ENCODE peak calls at places on chromosomes 12 and 14, in five cellular contexts. G, F, K, X and P are unnamed samples.

GRCh38 chr12:24551368-24551767 is 397.5 kb downstream of the BCAT1 start:
- DNase-seq in K (no peak), F (no peak), G (no peak), X (no peak), P (no peak)

GRCh38 chr12:103382119-103382518 is 113.6 kb downstream of the C12orf42 start:
- DNase-seq in X (no peak), K (no peak), G (no peak), F (no peak), P (no peak)

GRCh38 chr12:5561843-5562242 is 129.9 kb downstream of the NTF3 start:
- DNase-seq in K (no peak), F (no peak), X (no peak), G (no peak), P (no peak)

GRCh38 chr12:47686645-47687240 is 19.1 kb downstream of the RPAP3 start:
- DNase-seq in G (peak), X (peak), K (no peak), F (no peak), P (no peak)

GRCh38 chr14:69376439-69376838 is 21.7 kb downstream of the ERH start:
- DNase-seq in X (no peak), K (no peak), F (no peak), G (no peak), P (no peak)

GRCh38 chr12:46177020-46177419 is 91.8 kb downstream of the SLC38A1 start:
- DNase-seq in K (no peak), X (no peak), G (no peak), F (no peak), P (no peak)

GRCh38 chr14:50669441-50669986 is 1.4 kb upstream of the SAV1 start:
- DNase-seq in F (no peak), X (no peak), G (no peak), K (no peak), P (no peak)

GRCh38 chr14:29144598-29144997 is 378.0 kb downstream of the FOXG1 start:
- DNase-seq in G (no peak), F (no peak), K (no peak), X (peak), P (peak)

GRCh38 chr14:100657780-100658513 is 68.7 kb upstream of the DLK1 start:
- DNase-seq in G (no peak), X (no peak), K (no peak), F (no peak), P (no peak)

GRCh38 chr14:106277503-106277902 is 751.1 kb downstream of the TMEM121 start:
- DNase-seq in K (peak), F (no peak), G (no peak), X (no peak), P (no peak)

GRCh38 chr12:16606201-16606849 is 363 bp upstream of the LMO3 start:
- DNase-seq in G (peak), F (peak), K (peak), X (peak), P (no peak)

GRCh38 chr12:50110127-50110761 is 1.8 kb upstream of the COX14 start:
- DNase-seq in K (peak), X (no peak), F (no peak), G (no peak), P (no peak)

GRCh38 chr14:105375635-105376057 is 22.7 kb upstream of the TEX22 start:
- DNase-seq in F (no peak), G (no peak), K (no peak), X (no peak), P (no peak)

GRCh38 chr14:67420102-67420739 is 8.3 kb upstream of the PLEK2 start:
- DNase-seq in K (no peak), X (peak), G (no peak), F (no peak), P (no peak)

GRCh38 chr12:62922539-62922938 is 12.4 kb downstream of the PPM1H start:
- DNase-seq in G (no peak), X (peak), F (no peak), K (no peak), P (no peak)

GRCh38 chr12:80807640-80808288 is 91.1 kb downstream of the MYF5 start:
- DNase-seq in G (no peak), K (no peak), F (no peak), X (peak), P (no peak)

GRCh38 chr12:153080-153746 is 60.7 kb downstream of the SLC6A12 start:
- DNase-seq in F (peak), G (peak), X (peak), K (peak), P (no peak)

GRCh38 chr14:86035882-86036281 is 505.9 kb downstream of the FLRT2 start:
- DNase-seq in X (peak), F (no peak), G (peak), K (peak), P (no peak)

GRCh38 chr14:58955294-58955821 is 233.1 kb upstream of the DAAM1 start:
- DNase-seq in F (no peak), K (no peak), X (no peak), G (no peak), P (no peak)

GRCh38 chr12:113208041-113208934 is 13.0 kb upstream of the TPCN1 start:
- DNase-seq in F (no peak), X (no peak), G (no peak), K (no peak), P (no peak)

GRCh38 chr12:132623072-132623869 is 4.7 kb downstream of the P2RX2 start:
- DNase-seq in X (peak), K (no peak), G (no peak), F (no peak), P (no peak)

GRCh38 chr12:1350055-1350933 is 244.1 kb downstream of the FBXL14 start:
- DNase-seq in G (no peak), K (no peak), F (no peak), X (peak), P (peak)

GRCh38 chr12:124338876-124339603 is 44.1 kb downstream of the RFLNA start:
- DNase-seq in G (no peak), F (no peak), X (no peak), K (no peak), P (no peak)

GRCh38 chr14:23321572-23322547 is 603 bp downstream of the PABPN1 start:
- DNase-seq in G (peak), K (peak), F (no peak), X (peak), P (no peak)

GRCh38 chr12:95487024-95487423 is 13.1 kb downstream of the METAP2 start:
- DNase-seq in X (no peak), F (no peak), G (no peak), K (no peak), P (no peak)

GRCh38 chr12:40622246-40622838 is 69.9 kb upstream of the CNTN1 start:
- DNase-seq in X (peak), F (peak), K (peak), G (peak), P (peak)

GRCh38 chr12:51959211-51959610 is 7.7 kb downstream of the ACVR1B start:
- DNase-seq in F (no peak), X (no peak), G (no peak), K (no peak), P (no peak)

GRCh38 chr12:76038176-76038575 is 6.6 kb upstream of the PHLDA1 start:
- DNase-seq in G (no peak), X (peak), K (no peak), F (no peak), P (no peak)

GRCh38 chr14:49786315-49786714 is 18.4 kb downstream of the KLHDC2 start:
- DNase-seq in G (no peak), F (no peak), K (no peak), X (no peak), P (no peak)

GRCh38 chr12:107131832-107132616 is 38.7 kb upstream of the CRY1 start:
- DNase-seq in G (peak), X (peak), K (peak), F (no peak), P (peak)

GRCh38 chr12:101086490-101086889 is 123.5 kb downstream of the SLC5A8 start:
- DNase-seq in G (no peak), K (no peak), F (no peak), X (peak), P (no peak)

GRCh38 chr12:57726884-57727757 is 11.4 kb downstream of the AGAP2 start:
- DNase-seq in F (no peak), X (no peak), K (peak), G (peak), P (no peak)
- TF ChIP-seq CTCF in F (no peak), X (peak), K (no peak), G (peak), P (peak)

DNA sequence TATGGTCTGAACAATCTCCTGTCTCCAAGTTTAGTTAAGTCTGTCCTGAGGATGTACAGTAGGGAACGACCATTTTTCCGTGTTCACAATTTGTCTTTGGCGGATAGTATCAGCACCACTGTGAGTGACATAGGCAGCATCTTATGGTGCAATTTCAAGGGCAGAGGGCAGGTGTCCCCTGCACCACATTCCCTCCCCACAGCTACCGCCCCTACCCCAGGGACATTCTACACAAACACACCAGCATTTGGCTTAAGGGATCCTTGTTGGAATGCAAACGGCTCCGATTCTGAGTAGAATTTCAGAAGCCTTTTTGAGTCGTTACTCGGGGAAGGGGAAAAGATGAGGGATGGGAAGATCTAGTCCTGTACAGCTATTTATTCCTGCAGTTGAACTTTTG is 25.1 kb upstream of the DICER1 start:
- DNase-seq in F (no peak), X (no peak), K (no peak), G (no peak), P (no peak)
- TF ChIP-seq CTCF in F (no peak), X (no peak), K (no peak), G (no peak), P (no peak)

GRCh38 chr12:82383930-82384513 is 25.7 kb downstream of the METTL25 start:
- DNase-seq in G (peak), K (no peak), F (no peak), X (peak), P (no peak)
- TF ChIP-seq CTCF in G (peak), K (no peak), F (peak), X (peak), P (peak)

GRCh38 chr12:22781339-22781738 is 156.4 kb downstream of the ETNK1 start:
- DNase-seq in K (no peak), F (no peak), G (no peak), X (no peak), P (no peak)
- TF ChIP-seq CTCF in K (no peak), F (no peak), G (no peak), X (no peak), P (no peak)

DNA sequence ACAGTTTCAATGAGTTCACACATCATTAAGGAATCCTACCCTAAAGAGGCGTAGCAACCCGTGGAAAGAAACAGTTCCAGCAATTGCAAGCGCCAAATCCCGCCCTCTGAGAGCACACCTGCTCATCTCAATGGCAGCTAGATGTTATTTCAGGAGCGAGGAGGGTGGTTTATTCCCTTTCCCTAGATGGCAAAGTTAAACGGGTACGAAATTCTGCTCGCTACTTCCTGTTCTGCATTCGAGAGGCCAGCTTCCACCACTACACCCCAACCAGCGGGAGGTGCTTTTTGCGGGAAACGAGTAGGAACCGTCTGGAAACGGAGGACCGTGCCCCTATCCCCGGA is 561 bp downstream of the VPS29 start:
- DNase-seq in G (peak), K (peak), X (peak), F (no peak), P (no peak)
- TF ChIP-seq CTCF in G (no peak), K (no peak), X (no peak), F (no peak), P (no peak)

GRCh38 chr14:94129758-94130414 is 482 bp upstream of the IFI27L2 start:
- DNase-seq in X (peak), F (peak), K (no peak), G (peak), P (no peak)
- TF ChIP-seq CTCF in X (no peak), F (peak), K (no peak), G (no peak), P (no peak)

GRCh38 chr14:60652674-60653387 is 3.6 kb upstream of the SIX1 start:
- DNase-seq in K (no peak), F (no peak), G (no peak), X (no peak), P (no peak)

GRCh38 chr14:60653388-60653690 is 4.1 kb upstream of the SIX1 start:
- DNase-seq in F (no peak), G (no peak), X (no peak), K (no peak), P (no peak)

GRCh38 chr14:60655114-60655897 is 6.0 kb upstream of the SIX1 start:
- DNase-seq in K (no peak), G (no peak), X (no peak), F (no peak), P (peak)

GRCh38 chr14:60654303-60654925 is 5.1 kb upstream of the SIX1 start:
- DNase-seq in F (no peak), X (peak), K (no peak), G (no peak), P (peak)

DNA sequence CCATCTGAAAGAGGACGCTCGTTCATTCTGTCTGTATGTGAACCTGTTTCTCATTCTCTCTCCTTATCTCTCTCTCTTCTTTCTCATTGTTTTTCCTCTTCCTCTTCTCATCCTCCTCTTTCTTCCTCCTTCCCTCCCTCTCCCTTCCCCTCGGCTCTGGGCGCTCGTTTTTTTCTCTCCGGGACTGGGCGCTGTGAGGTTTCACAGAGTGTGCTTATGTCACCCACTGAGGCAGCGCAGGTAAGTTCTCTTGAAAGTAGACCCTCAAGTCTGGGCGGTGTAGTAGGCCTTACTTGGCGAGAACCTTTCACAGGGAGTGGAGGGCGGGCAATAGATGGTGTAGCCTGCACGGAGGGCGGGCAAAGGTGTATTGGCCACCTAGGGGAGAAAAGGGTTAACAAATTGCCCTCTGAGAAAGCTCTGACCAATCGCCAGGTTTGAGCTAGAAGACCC is 4.5 kb upstream of the SIX1 start:
- DNase-seq in K (no peak), F (no peak), X (no peak), G (no peak), P (no peak)
- TF ChIP-seq CTCF in K (no peak), F (no peak), X (no peak), G (no peak), P (no peak)